ENCODE peak calls at places on chromosomes 16 and 17, in nine cellular contexts. One of them, this sample, is unnamed.

GRCh38 chr16:65196696-65197095 is 74.8 kb upstream of the CDH11 start:
- DNase-seq in AG04450: no peak
- DNase-seq in RWPE1: no peak
- DNase-seq in cardiac muscle cell: no peak
- DNase-seq in activated B cell treated with CpG ODN at 0.5 μM for 24 hours: no peak
- DNase-seq in CD4-positive, alpha-beta T cell: no peak
- DNase-seq in CD8-positive, alpha-beta T cell: no peak
- DNase-seq in fibroblast of the aortic adventitia: peak; percentile 20
- DNase-seq in spleen: no peak
- DNase-seq in this sample: no peak

GRCh38 chr16:1780677-1781072 is 1.7 kb downstream of the SPSB3 start:
- DNase-seq in AG04450: no peak
- DNase-seq in RWPE1: no peak
- DNase-seq in cardiac muscle cell: no peak
- DNase-seq in activated B cell treated with CpG ODN at 0.5 μM for 24 hours: no peak
- DNase-seq in CD4-positive, alpha-beta T cell: no peak
- DNase-seq in CD8-positive, alpha-beta T cell: no peak
- DNase-seq in fibroblast of the aortic adventitia: no peak
- DNase-seq in spleen: no peak
- DNase-seq in this sample: no peak

GRCh38 chr16:16861546-16861945 is 482.6 kb downstream of the NPIPA7 start:
- DNase-seq in AG04450: peak; percentile 0
- DNase-seq in RWPE1: peak; percentile 34
- DNase-seq in cardiac muscle cell: peak; percentile 29
- DNase-seq in activated B cell treated with CpG ODN at 0.5 μM for 24 hours: peak; percentile 18
- DNase-seq in CD4-positive, alpha-beta T cell: peak; percentile 35
- DNase-seq in CD8-positive, alpha-beta T cell: peak; percentile 57
- DNase-seq in fibroblast of the aortic adventitia: peak; percentile 46
- DNase-seq in spleen: no peak
- DNase-seq in this sample: peak; percentile 61

GRCh38 chr16:84044108-84044488 is 1.5 kb upstream of the SLC38A8 start:
- DNase-seq in AG04450: no peak
- DNase-seq in RWPE1: no peak
- DNase-seq in cardiac muscle cell: peak; percentile 32
- DNase-seq in activated B cell treated with CpG ODN at 0.5 μM for 24 hours: no peak
- DNase-seq in CD4-positive, alpha-beta T cell: no peak
- DNase-seq in CD8-positive, alpha-beta T cell: no peak
- DNase-seq in fibroblast of the aortic adventitia: peak; percentile 45
- DNase-seq in spleen: peak; percentile 39
- DNase-seq in this sample: no peak

GRCh38 chr16:75073551-75074414 is 42.8 kb downstream of the LDHD start:
- DNase-seq in AG04450: no peak
- DNase-seq in RWPE1: no peak
- DNase-seq in cardiac muscle cell: peak; percentile 16
- DNase-seq in activated B cell treated with CpG ODN at 0.5 μM for 24 hours: no peak
- DNase-seq in CD4-positive, alpha-beta T cell: no peak
- DNase-seq in CD8-positive, alpha-beta T cell: no peak
- DNase-seq in fibroblast of the aortic adventitia: no peak
- DNase-seq in spleen: no peak
- DNase-seq in this sample: no peak

GRCh38 chr16:89093602-89094251 is at the start of gene ACSF3:
- DNase-seq in AG04450: no peak
- DNase-seq in RWPE1: peak; percentile 69
- DNase-seq in cardiac muscle cell: peak; percentile 72
- DNase-seq in activated B cell treated with CpG ODN at 0.5 μM for 24 hours: peak; percentile 77
- DNase-seq in CD4-positive, alpha-beta T cell: peak; percentile 57
- DNase-seq in CD8-positive, alpha-beta T cell: peak; percentile 73
- DNase-seq in fibroblast of the aortic adventitia: peak; percentile 41
- DNase-seq in spleen: peak; percentile 93
- DNase-seq in this sample: peak; percentile 87

GRCh38 chr16:19831678-19832077 is 53.0 kb downstream of the GPRC5B start:
- DNase-seq in AG04450: peak; percentile 42
- DNase-seq in RWPE1: peak; percentile 9
- DNase-seq in cardiac muscle cell: peak; percentile 66
- DNase-seq in activated B cell treated with CpG ODN at 0.5 μM for 24 hours: no peak
- DNase-seq in CD4-positive, alpha-beta T cell: no peak
- DNase-seq in CD8-positive, alpha-beta T cell: no peak
- DNase-seq in fibroblast of the aortic adventitia: peak; percentile 65
- DNase-seq in spleen: no peak
- DNase-seq in this sample: no peak

GRCh38 chr17:70804161-70804560 is 634.8 kb downstream of the KCNJ2 start:
- DNase-seq in AG04450: no peak
- DNase-seq in RWPE1: no peak
- DNase-seq in cardiac muscle cell: no peak
- DNase-seq in activated B cell treated with CpG ODN at 0.5 μM for 24 hours: no peak
- DNase-seq in CD4-positive, alpha-beta T cell: no peak
- DNase-seq in CD8-positive, alpha-beta T cell: no peak
- DNase-seq in fibroblast of the aortic adventitia: no peak
- DNase-seq in spleen: no peak
- DNase-seq in this sample: no peak

DNA sequence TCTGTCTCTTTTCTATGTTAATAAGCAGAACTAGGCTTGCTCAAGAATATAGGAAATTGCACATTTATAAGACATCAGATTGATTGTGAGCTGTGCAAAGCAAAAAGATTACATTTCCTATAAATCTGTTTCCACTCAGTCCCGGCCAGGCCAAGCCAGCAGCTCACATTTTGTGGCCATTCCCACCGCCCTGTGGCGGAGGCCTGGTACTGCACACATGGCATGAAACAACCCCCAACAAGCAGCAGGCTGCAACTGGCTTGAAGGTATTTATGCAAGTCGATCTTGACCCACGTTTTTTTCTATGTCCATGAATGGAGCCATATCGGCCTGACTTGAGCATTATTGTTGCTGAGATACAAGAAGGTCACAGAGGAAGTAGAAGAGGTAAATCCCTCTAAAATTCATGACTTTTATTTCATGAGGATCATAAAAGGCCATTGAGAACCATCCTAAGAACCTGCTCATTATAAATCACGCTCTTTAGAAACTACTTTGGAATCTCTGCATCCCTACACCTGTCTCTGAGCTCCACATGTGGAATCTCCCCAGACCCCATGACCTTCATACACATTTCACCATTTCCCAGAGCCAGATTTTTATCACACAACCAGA is 93.6 kb downstream of the PMP22 start:
- DNase-seq in AG04450: peak; percentile 55
- DNase-seq in RWPE1: peak; percentile 55
- DNase-seq in cardiac muscle cell: peak; percentile 83
- DNase-seq in activated B cell treated with CpG ODN at 0.5 μM for 24 hours: no peak
- DNase-seq in CD4-positive, alpha-beta T cell: no peak
- DNase-seq in CD8-positive, alpha-beta T cell: peak; percentile 5
- DNase-seq in fibroblast of the aortic adventitia: peak; percentile 71
- DNase-seq in spleen: peak; percentile 79
- DNase-seq in this sample: peak; percentile 26
- TF ChIP-seq CTCF in AG04450: peak; percentile 96
- TF ChIP-seq CTCF in RWPE1: peak; percentile 78
- TF ChIP-seq CTCF in cardiac muscle cell: peak; percentile 96
- TF ChIP-seq CTCF in activated B cell treated with CpG ODN at 0.5 μM for 24 hours: no peak
- TF ChIP-seq CTCF in CD4-positive, alpha-beta T cell: peak; percentile 21
- TF ChIP-seq CTCF in CD8-positive, alpha-beta T cell: peak; percentile 44
- TF ChIP-seq CTCF in fibroblast of the aortic adventitia: peak; percentile 95
- TF ChIP-seq CTCF in spleen: peak; percentile 62
- TF ChIP-seq CTCF in this sample: peak; percentile 23

GRCh38 chr16:21281698-21282389 is 3.8 kb upstream of the CRYM start:
- DNase-seq in AG04450: no peak
- DNase-seq in RWPE1: no peak
- DNase-seq in cardiac muscle cell: no peak
- DNase-seq in activated B cell treated with CpG ODN at 0.5 μM for 24 hours: no peak
- DNase-seq in CD4-positive, alpha-beta T cell: no peak
- DNase-seq in CD8-positive, alpha-beta T cell: no peak
- DNase-seq in fibroblast of the aortic adventitia: no peak
- DNase-seq in spleen: no peak
- DNase-seq in this sample: no peak
- TF ChIP-seq CTCF in AG04450: no peak
- TF ChIP-seq CTCF in RWPE1: no peak
- TF ChIP-seq CTCF in cardiac muscle cell: no peak
- TF ChIP-seq CTCF in activated B cell treated with CpG ODN at 0.5 μM for 24 hours: no peak
- TF ChIP-seq CTCF in CD4-positive, alpha-beta T cell: no peak
- TF ChIP-seq CTCF in CD8-positive, alpha-beta T cell: no peak
- TF ChIP-seq CTCF in fibroblast of the aortic adventitia: no peak
- TF ChIP-seq CTCF in spleen: no peak
- TF ChIP-seq CTCF in this sample: no peak

GRCh38 chr17:43595466-43595865 is 49.3 kb upstream of the ETV4 start:
- DNase-seq in AG04450: no peak
- DNase-seq in RWPE1: no peak
- DNase-seq in cardiac muscle cell: no peak
- DNase-seq in activated B cell treated with CpG ODN at 0.5 μM for 24 hours: no peak
- DNase-seq in CD4-positive, alpha-beta T cell: no peak
- DNase-seq in CD8-positive, alpha-beta T cell: no peak
- DNase-seq in fibroblast of the aortic adventitia: no peak
- DNase-seq in spleen: no peak
- DNase-seq in this sample: no peak
- TF ChIP-seq CTCF in AG04450: no peak
- TF ChIP-seq CTCF in RWPE1: no peak
- TF ChIP-seq CTCF in cardiac muscle cell: no peak
- TF ChIP-seq CTCF in activated B cell treated with CpG ODN at 0.5 μM for 24 hours: no peak
- TF ChIP-seq CTCF in CD4-positive, alpha-beta T cell: no peak
- TF ChIP-seq CTCF in CD8-positive, alpha-beta T cell: no peak
- TF ChIP-seq CTCF in fibroblast of the aortic adventitia: no peak
- TF ChIP-seq CTCF in spleen: no peak
- TF ChIP-seq CTCF in this sample: no peak

GRCh38 chr17:58528443-58528842 is 14.0 kb upstream of the MTMR4 start:
- DNase-seq in AG04450: no peak
- DNase-seq in RWPE1: no peak
- DNase-seq in cardiac muscle cell: no peak
- DNase-seq in activated B cell treated with CpG ODN at 0.5 μM for 24 hours: no peak
- DNase-seq in CD4-positive, alpha-beta T cell: no peak
- DNase-seq in CD8-positive, alpha-beta T cell: no peak
- DNase-seq in fibroblast of the aortic adventitia: no peak
- DNase-seq in spleen: no peak
- DNase-seq in this sample: no peak

GRCh38 chr17:58527949-58528348 is 13.5 kb upstream of the MTMR4 start:
- DNase-seq in AG04450: no peak
- DNase-seq in RWPE1: no peak
- DNase-seq in cardiac muscle cell: peak; percentile 80
- DNase-seq in activated B cell treated with CpG ODN at 0.5 μM for 24 hours: no peak
- DNase-seq in CD4-positive, alpha-beta T cell: no peak
- DNase-seq in CD8-positive, alpha-beta T cell: no peak
- DNase-seq in fibroblast of the aortic adventitia: peak; percentile 67
- DNase-seq in spleen: no peak
- DNase-seq in this sample: no peak

GRCh38 chr17:58529275-58529674 is 14.8 kb upstream of the MTMR4 start:
- DNase-seq in AG04450: no peak
- DNase-seq in RWPE1: no peak
- DNase-seq in cardiac muscle cell: peak; percentile 48
- DNase-seq in activated B cell treated with CpG ODN at 0.5 μM for 24 hours: no peak
- DNase-seq in CD4-positive, alpha-beta T cell: no peak
- DNase-seq in CD8-positive, alpha-beta T cell: no peak
- DNase-seq in fibroblast of the aortic adventitia: no peak
- DNase-seq in spleen: no peak
- DNase-seq in this sample: no peak

GRCh38 chr17:58525239-58525638 is 10.8 kb upstream of the MTMR4 start:
- DNase-seq in AG04450: peak; percentile 55
- DNase-seq in RWPE1: peak; percentile 39
- DNase-seq in cardiac muscle cell: peak; percentile 99
- DNase-seq in activated B cell treated with CpG ODN at 0.5 μM for 24 hours: no peak
- DNase-seq in CD4-positive, alpha-beta T cell: no peak
- DNase-seq in CD8-positive, alpha-beta T cell: no peak
- DNase-seq in fibroblast of the aortic adventitia: peak; percentile 91
- DNase-seq in spleen: no peak
- DNase-seq in this sample: no peak

GRCh38 chr17:58527306-58527705 is 12.9 kb upstream of the MTMR4 start:
- DNase-seq in AG04450: no peak
- DNase-seq in RWPE1: no peak
- DNase-seq in cardiac muscle cell: no peak
- DNase-seq in activated B cell treated with CpG ODN at 0.5 μM for 24 hours: no peak
- DNase-seq in CD4-positive, alpha-beta T cell: no peak
- DNase-seq in CD8-positive, alpha-beta T cell: no peak
- DNase-seq in fibroblast of the aortic adventitia: no peak
- DNase-seq in spleen: no peak
- DNase-seq in this sample: no peak
- TF ChIP-seq CTCF in AG04450: peak; percentile 23
- TF ChIP-seq CTCF in RWPE1: no peak
- TF ChIP-seq CTCF in cardiac muscle cell: peak; percentile 37
- TF ChIP-seq CTCF in activated B cell treated with CpG ODN at 0.5 μM for 24 hours: no peak
- TF ChIP-seq CTCF in CD4-positive, alpha-beta T cell: no peak
- TF ChIP-seq CTCF in CD8-positive, alpha-beta T cell: no peak
- TF ChIP-seq CTCF in fibroblast of the aortic adventitia: no peak
- TF ChIP-seq CTCF in spleen: no peak
- TF ChIP-seq CTCF in this sample: no peak

GRCh38 chr17:77287432-77288068 is 146.8 kb downstream of the SEC14L1 start:
- DNase-seq in AG04450: peak; percentile 63
- DNase-seq in RWPE1: peak; percentile 79
- DNase-seq in cardiac muscle cell: peak; percentile 93
- DNase-seq in activated B cell treated with CpG ODN at 0.5 μM for 24 hours: no peak
- DNase-seq in CD4-positive, alpha-beta T cell: no peak
- DNase-seq in CD8-positive, alpha-beta T cell: no peak
- DNase-seq in fibroblast of the aortic adventitia: peak; percentile 78
- DNase-seq in spleen: no peak
- DNase-seq in this sample: no peak
- TF ChIP-seq CTCF in AG04450: no peak
- TF ChIP-seq CTCF in RWPE1: no peak
- TF ChIP-seq CTCF in cardiac muscle cell: no peak
- TF ChIP-seq CTCF in activated B cell treated with CpG ODN at 0.5 μM for 24 hours: no peak
- TF ChIP-seq CTCF in CD4-positive, alpha-beta T cell: no peak
- TF ChIP-seq CTCF in CD8-positive, alpha-beta T cell: no peak
- TF ChIP-seq CTCF in fibroblast of the aortic adventitia: no peak
- TF ChIP-seq CTCF in spleen: no peak
- TF ChIP-seq CTCF in this sample: no peak

GRCh38 chr17:66021757-66022156 is 170.2 kb downstream of the CEP112 start:
- DNase-seq in AG04450: no peak
- DNase-seq in RWPE1: no peak
- DNase-seq in cardiac muscle cell: no peak
- DNase-seq in activated B cell treated with CpG ODN at 0.5 μM for 24 hours: no peak
- DNase-seq in CD4-positive, alpha-beta T cell: no peak
- DNase-seq in CD8-positive, alpha-beta T cell: no peak
- DNase-seq in fibroblast of the aortic adventitia: no peak
- DNase-seq in spleen: no peak
- DNase-seq in this sample: no peak
- TF ChIP-seq CTCF in AG04450: no peak
- TF ChIP-seq CTCF in RWPE1: no peak
- TF ChIP-seq CTCF in cardiac muscle cell: no peak
- TF ChIP-seq CTCF in activated B cell treated with CpG ODN at 0.5 μM for 24 hours: no peak
- TF ChIP-seq CTCF in CD4-positive, alpha-beta T cell: no peak
- TF ChIP-seq CTCF in CD8-positive, alpha-beta T cell: no peak
- TF ChIP-seq CTCF in fibroblast of the aortic adventitia: no peak
- TF ChIP-seq CTCF in spleen: no peak
- TF ChIP-seq CTCF in this sample: no peak

This sample was measured in GM10248.